ENCODE peak calls at places on chromosomes 16 and 17, in eight cellular contexts. N, T, Y, C, H, F, P and E are unnamed samples.
A peak's percentile ranks its signal among the peaks of the same experiment; 100 is the strongest.

GRCh38 chr16:14564881-14565687 is 65.0 kb downstream of the PARN start:
- DNase-seq in P (peak; percentile 88), F (no peak), N (no peak), T (no peak), H (no peak), C (no peak), Y (peak; percentile 87), E (no peak)

GRCh38 chr16:49452108-49452507 is 78.5 kb downstream of the C16orf78 start:
- DNase-seq in T (no peak), C (no peak), P (no peak), N (no peak), H (no peak), Y (no peak), F (no peak), E (no peak)

GRCh38 chr16:50313596-50314483 is 47.5 kb downstream of the ADCY7 start:
- DNase-seq in N (peak; percentile 86), F (no peak), C (no peak), H (no peak), Y (peak; percentile 51), P (no peak), T (no peak), E (no peak)

GRCh38 chr17:77444653-77445029 is 303.9 kb downstream of the SEC14L1 start:
- DNase-seq in Y (no peak), P (no peak), H (no peak), C (no peak), N (no peak), T (peak; percentile 41), F (no peak), E (no peak)

GRCh38 chr16:54326266-54326662 is 39.7 kb upstream of the IRX3 start:
- DNase-seq in P (no peak), H (no peak), F (no peak), N (no peak), C (no peak), T (no peak), Y (no peak), E (no peak)

GRCh38 chr16:75606507-75606906 is 16.6 kb downstream of the ADAT1 start:
- DNase-seq in H (no peak), T (no peak), C (no peak), F (no peak), Y (no peak), N (no peak), P (no peak), E (no peak)

GRCh38 chr16:23974223-23974622 is 138.4 kb downstream of the PRKCB start:
- DNase-seq in F (no peak), N (no peak), C (peak; percentile 66), T (no peak), H (peak; percentile 84), P (no peak), Y (no peak), E (no peak)

GRCh38 chr16:65570261-65570660 is 448.4 kb upstream of the CDH11 start:
- DNase-seq in C (no peak), T (no peak), F (no peak), Y (no peak), P (no peak), H (no peak), N (no peak), E (no peak)

GRCh38 chr16:50531901-50532300 is 16.3 kb upstream of the NKD1 start:
- DNase-seq in P (no peak), C (no peak), T (no peak), H (no peak), F (no peak), N (peak; percentile 11), Y (no peak), E (no peak)

DNA sequence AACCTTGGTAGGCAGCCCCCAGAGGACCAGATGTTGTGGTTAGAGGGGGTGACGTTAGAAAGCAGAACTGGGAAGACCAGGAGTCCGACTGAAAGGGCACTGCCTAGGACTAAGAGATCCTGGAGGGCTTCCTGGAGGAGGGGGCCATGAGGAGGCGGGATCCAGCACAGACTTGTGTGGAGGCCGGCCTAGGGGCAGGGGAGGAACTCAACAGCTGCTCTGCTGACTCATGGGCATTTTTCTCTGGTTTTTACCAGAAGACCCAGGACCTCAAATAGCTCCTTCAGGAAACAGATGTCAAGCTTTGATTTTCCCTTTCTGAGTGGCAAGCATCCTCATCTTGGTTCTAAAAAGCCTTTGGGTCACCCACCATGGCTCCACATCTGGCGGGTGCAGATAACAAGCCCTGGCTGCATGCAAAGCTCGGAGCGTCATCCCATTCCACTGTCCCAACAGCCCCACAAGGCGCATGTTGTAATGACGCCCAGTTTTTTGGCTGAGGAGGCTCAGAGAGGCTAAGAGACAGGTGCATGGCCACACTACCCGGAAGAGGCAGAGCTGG is 29.0 kb downstream of the IL21R start:
- DNase-seq in Y (peak; percentile 17), C (no peak), P (no peak), N (peak; percentile 13), H (no peak), T (peak; percentile 15), F (no peak), E (peak; percentile 28)
- H3K4me1 ChIP-seq in Y (no peaks in the 10 kb centered on the region), C (peaks cover 8% of the 10 kb centered on the region), P (no peaks in the 10 kb centered on the region), N (no peaks in the 10 kb centered on the region), H (no peaks in the 10 kb centered on the region), T (no peaks in the 10 kb centered on the region), F (no peaks in the 10 kb centered on the region), E (peaks cover 24% of the 10 kb centered on the region)

GRCh38 chr17:35618628-35619027 is 31.5 kb downstream of the AP2B1 start:
- DNase-seq in N (no peak), P (no peak), C (no peak), Y (no peak), T (no peak), F (no peak), H (no peak), E (no peak)

GRCh38 chr17:35616506-35616905 is 29.4 kb downstream of the AP2B1 start:
- DNase-seq in F (no peak), P (no peak), T (no peak), H (no peak), N (no peak), C (no peak), Y (no peak), E (no peak)

GRCh38 chr17:35627417-35627816 is 40.3 kb downstream of the AP2B1 start:
- DNase-seq in F (no peak), Y (no peak), N (no peak), H (no peak), T (no peak), P (no peak), C (no peak), E (no peak)

GRCh38 chr17:35617505-35617904 is 30.4 kb downstream of the AP2B1 start:
- DNase-seq in C (no peak), P (no peak), N (no peak), T (no peak), Y (peak; percentile 19), F (no peak), H (no peak), E (no peak)

DNA sequence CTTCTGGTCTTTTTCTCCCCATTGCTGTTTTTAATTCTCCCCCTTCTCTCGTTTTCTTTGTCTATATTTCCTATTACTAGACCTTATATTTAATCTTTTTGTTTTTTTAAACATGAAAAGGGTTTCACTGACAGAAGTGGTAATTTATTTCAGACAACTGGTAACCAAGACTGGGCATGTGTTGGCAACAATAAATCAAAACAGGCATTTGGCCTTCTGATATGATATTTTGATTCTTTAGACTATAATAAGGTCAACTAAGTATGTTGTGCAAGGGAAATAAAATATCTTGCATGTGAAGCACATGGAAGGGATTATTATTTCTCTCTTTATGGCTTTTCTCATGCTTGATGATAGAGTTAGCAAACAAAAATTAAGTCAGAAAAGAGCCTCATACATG is 34.6 kb downstream of the AP2B1 start:
- DNase-seq in Y (no peak), N (no peak), H (no peak), P (no peak), T (no peak), F (no peak), C (no peak), E (no peak)
- H3K27me3 ChIP-seq in Y (no peaks in the 10 kb centered on the region), N (no peaks in the 10 kb centered on the region), H (no peaks in the 10 kb centered on the region), P (no peaks in the 10 kb centered on the region), T (no peaks in the 10 kb centered on the region), F (no peaks in the 10 kb centered on the region), C (no peaks in the 10 kb centered on the region), E (no peaks in the 10 kb centered on the region)

GRCh38 chr17:58338907-58339774 is 10.5 kb upstream of the TSPOAP1 start:
- DNase-seq in N (no peak), T (peak; percentile 67), C (peak; percentile 61), F (no peak), P (no peak), Y (no peak), H (peak; percentile 26), E (no peak)

GRCh38 chr17:58339775-58340622 is 11.4 kb upstream of the TSPOAP1 start:
- DNase-seq in H (no peak), F (no peak), T (no peak), N (no peak), Y (no peak), P (no peak), C (no peak), E (no peak)

GRCh38 chr17:58338454-58338841 is 9.9 kb upstream of the TSPOAP1 start:
- DNase-seq in N (no peak), H (no peak), P (no peak), T (no peak), Y (no peak), C (no peak), F (no peak), E (no peak)

GRCh38 chr17:58341861-58342475 is 10.0 kb downstream of the SUPT4H1 start:
- DNase-seq in N (no peak), F (no peak), C (no peak), T (no peak), H (no peak), P (no peak), Y (no peak), E (no peak)

DNA sequence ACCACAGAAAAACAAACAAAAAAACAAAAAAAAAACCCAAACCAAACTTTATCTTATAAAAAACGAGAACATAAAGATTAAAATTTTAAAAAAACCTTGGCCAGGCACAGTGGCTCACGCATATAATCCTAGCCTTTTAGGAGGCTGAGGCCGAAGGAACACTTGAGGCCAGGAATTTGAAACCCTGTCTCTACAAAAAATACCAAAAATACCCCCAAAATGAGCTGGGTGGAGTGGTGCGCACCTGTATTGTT is 11.5 kb downstream of the SUPT4H1 start:
- DNase-seq in P (no peak), F (no peak), N (no peak), C (no peak), H (no peak), Y (no peak), T (no peak), E (no peak)
- H3K4me1 ChIP-seq in P (no peaks in the 10 kb centered on the region), F (no peaks in the 10 kb centered on the region), N (no peaks in the 10 kb centered on the region), C (peaks cover 14% of the 10 kb centered on the region), H (peaks cover 18% of the 10 kb centered on the region), Y (peaks cover 4% of the 10 kb centered on the region), T (no peaks in the 10 kb centered on the region), E (peaks cover 85% of the 10 kb centered on the region)

DNA sequence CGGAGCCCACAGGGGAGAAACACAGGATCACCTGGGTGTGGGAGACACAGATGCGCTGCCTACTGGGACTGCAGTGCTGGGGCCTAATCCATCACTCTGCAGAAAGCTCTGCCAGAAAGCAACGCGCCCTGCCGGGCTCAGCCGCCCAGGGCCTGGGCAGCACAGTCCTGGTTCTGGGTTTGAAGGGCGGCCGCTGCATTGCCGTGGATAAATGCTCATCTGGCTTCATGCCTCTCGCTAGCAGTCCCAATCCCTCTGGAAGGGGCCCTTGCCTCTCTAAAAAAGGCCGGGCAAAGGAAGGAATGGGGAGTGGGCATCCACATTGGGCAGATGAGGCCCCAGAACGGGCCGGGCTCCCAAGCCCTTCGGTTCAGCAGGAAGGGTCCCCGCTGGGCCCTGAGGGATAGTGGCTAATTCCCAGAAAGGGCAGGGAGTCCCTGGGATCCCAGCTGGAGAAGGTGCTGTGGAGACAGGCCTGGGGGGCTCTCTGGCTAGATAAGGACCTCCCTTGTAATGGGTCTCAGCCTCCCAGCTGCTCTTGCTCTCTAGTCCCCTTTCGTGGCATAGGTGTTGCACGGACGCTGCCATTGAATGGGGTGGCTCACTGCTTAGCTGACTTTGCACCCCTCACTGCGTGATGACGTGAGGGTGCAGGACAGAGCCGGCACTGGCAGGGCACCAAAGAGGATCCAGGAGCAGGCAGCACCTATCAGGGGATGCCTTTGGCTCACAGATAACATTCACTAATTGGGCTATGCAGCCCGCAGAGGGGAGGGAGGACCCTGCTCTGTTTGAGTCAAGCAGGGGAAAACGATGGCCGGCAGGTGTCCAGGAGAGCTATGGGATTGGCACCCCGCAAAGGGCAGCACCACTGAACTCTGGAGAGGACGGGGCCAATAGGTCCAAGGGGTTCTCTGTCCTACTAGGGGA is 88.6 kb downstream of the PGS1 start:
- DNase-seq in Y (no peak), H (no peak), T (no peak), N (no peak), F (no peak), C (no peak), P (no peak), E (no peak)
- H3K27me3 ChIP-seq in Y (no peaks in the 10 kb centered on the region), H (no peaks in the 10 kb centered on the region), T (no peaks in the 10 kb centered on the region), N (no peaks in the 10 kb centered on the region), F (no peaks in the 10 kb centered on the region), C (no peaks in the 10 kb centered on the region), P (peaks cover 3% of the 10 kb centered on the region), E (no peaks in the 10 kb centered on the region)